ENCODE peak calls at places on chromosomes 12 and 14, in eight cellular contexts. L, U, Y, Q, C, F, A and B are unnamed samples.
A peak's percentile ranks its signal among the peaks of the same experiment; 100 is the strongest.

GRCh38 chr12:53498235-53498630 is 1.0 kb downstream of the MAP3K12 start:
- DNase-seq in L (no peak), U (no peak), Y (no peak), Q (no peak), C (no peak), F (no peak), A (no peak), B (no peak)

GRCh38 chr14:101251812-101252442 is 309.4 kb upstream of the DIO3 start:
- DNase-seq in L (peak; percentile 52), U (no peak), Y (no peak), Q (no peak), C (no peak), F (no peak), A (no peak), B (no peak)

GRCh38 chr14:56247495-56248087 is 129.4 kb downstream of the PELI2 start:
- DNase-seq in L (no peak), U (no peak), Y (no peak), Q (peak; percentile 4), C (no peak), F (peak; percentile 19), A (no peak), B (no peak)

GRCh38 chr14:32201816-32202467 is at the start of gene RNU6-7:
- DNase-seq in L (peak; percentile 81), U (no peak), Y (peak; percentile 27), Q (no peak), C (no peak), F (peak; percentile 78), A (peak; percentile 58), B (no peak)

GRCh38 chr12:9920451-9920850 is 11.7 kb downstream of the CLEC2A start:
- DNase-seq in L (no peak), U (no peak), Y (no peak), Q (no peak), C (no peak), F (no peak), A (no peak), B (peak; percentile 21)

GRCh38 chr12:88035907-88036289 is 6.7 kb upstream of the C12orf50 start:
- DNase-seq in L (no peak), U (no peak), Y (peak; percentile 40), Q (no peak), C (no peak), F (no peak), A (no peak), B (peak; percentile 51)

GRCh38 chr14:74804219-74804825 is 41.2 kb downstream of the YLPM1 start:
- DNase-seq in L (no peak), U (no peak), Y (peak; percentile 29), Q (peak; percentile 33), C (no peak), F (peak; percentile 50), A (peak; percentile 59), B (no peak)

GRCh38 chr12:119594399-119594730 is 791 bp downstream of the TMEM233 start:
- DNase-seq in L (no peak), U (no peak), Y (no peak), Q (no peak), C (no peak), F (no peak), A (no peak), B (peak; percentile 50)

GRCh38 chr12:115010324-115010995 is 326.5 kb upstream of the TBX3 start:
- DNase-seq in L (no peak), U (no peak), Y (no peak), Q (no peak), C (no peak), F (no peak), A (no peak), B (no peak)

GRCh38 chr12:6133642-6134041 is 9.2 kb upstream of the VWF start:
- DNase-seq in L (no peak), U (no peak), Y (no peak), Q (no peak), C (no peak), F (no peak), A (peak; percentile 14), B (no peak)

GRCh38 chr14:72708708-72709475 is 185.0 kb downstream of the DPF3 start:
- DNase-seq in L (no peak), U (no peak), Y (no peak), Q (peak; percentile 69), C (no peak), F (no peak), A (no peak), B (no peak)

GRCh38 chr12:96445743-96446655 is 43.4 kb upstream of the CFAP54 start:
- DNase-seq in L (no peak), U (peak; percentile 23), Y (no peak), Q (no peak), C (no peak), F (peak; percentile 24), A (peak; percentile 61), B (no peak)

GRCh38 chr14:65335548-65335947 is 77.0 kb upstream of the FUT8 start:
- DNase-seq in L (no peak), U (no peak), Y (no peak), Q (no peak), C (no peak), F (no peak), A (peak; percentile 65), B (peak; percentile 50)

GRCh38 chr12:124238886-124239285 is 56.0 kb upstream of the RFLNA start:
- DNase-seq in L (no peak), U (no peak), Y (no peak), Q (no peak), C (no peak), F (no peak), A (peak; percentile 77), B (no peak)

GRCh38 chr14:21026251-21026987 is 1.6 kb upstream of the NDRG2 start:
- DNase-seq in L (no peak), U (no peak), Y (no peak), Q (no peak), C (no peak), F (no peak), A (no peak), B (peak; percentile 21)

GRCh38 chr14:21025374-21026151 is 702 bp upstream of the NDRG2 start:
- DNase-seq in L (peak; percentile 83), U (no peak), Y (peak; percentile 57), Q (no peak), C (peak; percentile 94), F (no peak), A (peak; percentile 76), B (peak; percentile 44)

GRCh38 chr14:21023817-21024667 is 819 bp downstream of the NDRG2 start:
- DNase-seq in L (no peak), U (no peak), Y (peak; percentile 39), Q (no peak), C (no peak), F (no peak), A (no peak), B (no peak)

GRCh38 chr14:21023174-21023573 is 1.7 kb downstream of the NDRG2 start:
- DNase-seq in L (no peak), U (no peak), Y (no peak), Q (no peak), C (no peak), F (no peak), A (no peak), B (no peak)

DNA sequence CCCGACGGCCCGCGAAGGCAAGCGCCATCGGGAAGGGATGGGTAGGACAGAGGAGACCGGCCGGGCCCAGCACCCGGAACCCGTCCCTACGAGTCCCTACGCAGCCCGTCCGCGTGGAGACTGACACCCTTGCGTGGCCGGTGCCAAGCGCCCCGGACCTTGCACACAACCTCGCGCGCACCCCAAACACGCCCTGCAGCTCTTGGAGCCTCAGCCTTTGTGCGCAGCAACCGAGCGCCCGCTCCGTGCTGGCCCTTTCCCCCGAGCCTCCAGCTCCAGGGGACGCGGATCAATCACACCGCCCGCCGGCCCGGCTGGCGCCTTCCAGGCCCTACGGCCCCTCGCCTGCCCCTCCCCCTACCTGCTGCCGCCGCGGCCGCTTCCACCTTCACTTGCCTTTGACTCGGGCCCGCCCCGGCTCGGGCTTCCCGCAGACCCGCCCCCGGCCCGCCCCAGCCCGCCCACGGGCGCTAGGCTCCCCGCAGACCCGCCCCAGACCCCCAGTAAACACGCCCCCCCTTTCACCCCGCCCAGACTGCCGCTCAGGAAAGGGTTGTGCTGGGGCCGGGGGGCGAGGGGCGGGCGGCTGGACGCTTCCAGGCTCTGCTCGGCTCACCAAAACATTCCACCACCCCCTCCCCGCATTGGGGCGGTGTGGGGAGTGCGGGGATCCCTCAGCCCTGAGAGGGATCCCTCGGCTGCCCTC is at the start of gene NDRG2:
- DNase-seq in L (peak; percentile 94), U (peak; percentile 50), Y (peak; percentile 91), Q (no peak), C (peak; percentile 93), F (peak; percentile 14), A (peak; percentile 93), B (peak; percentile 85)
- TF ChIP-seq POLR2A in L (no peak), U (no peak), Y (peak; percentile 65), Q (no peak), C (peak; percentile 74), F (no peak), A (peak; percentile 49), B (peak; percentile 51)

GRCh38 chr12:32178341-32179010 is 71.8 kb downstream of the BICD1 start:
- DNase-seq in L (no peak), U (no peak), Y (no peak), Q (no peak), C (no peak), F (no peak), A (no peak), B (no peak)
- TF ChIP-seq POLR2A in L (no peak), U (no peak), Y (no peak), Q (no peak), C (no peak), F (no peak), A (no peak), B (no peak)

DNA sequence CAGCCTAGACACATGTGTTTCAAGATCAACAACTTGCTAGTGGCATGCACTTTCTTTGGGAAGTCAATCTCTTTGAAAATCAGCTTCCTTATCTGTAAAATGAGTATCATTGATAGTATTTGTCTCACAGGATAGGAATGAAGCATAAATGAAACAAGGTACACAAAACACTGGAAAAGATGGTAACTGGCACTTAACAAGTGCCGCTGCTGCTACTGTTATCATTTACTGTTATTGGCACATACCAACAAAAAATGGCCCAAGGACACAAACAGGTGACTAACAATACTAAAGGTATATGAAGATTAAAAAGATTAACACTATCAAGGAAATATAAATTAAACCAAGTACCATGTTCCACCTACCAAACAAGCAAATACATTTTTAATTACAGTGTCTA is 20.9 kb downstream of the HNRNPC start:
- DNase-seq in L (no peak), U (no peak), Y (no peak), Q (no peak), C (no peak), F (no peak), A (no peak), B (no peak)
- TF ChIP-seq POLR2A in L (no peak), U (no peak), Y (no peak), Q (no peak), C (no peak), F (no peak), A (no peak), B (no peak)

DNA sequence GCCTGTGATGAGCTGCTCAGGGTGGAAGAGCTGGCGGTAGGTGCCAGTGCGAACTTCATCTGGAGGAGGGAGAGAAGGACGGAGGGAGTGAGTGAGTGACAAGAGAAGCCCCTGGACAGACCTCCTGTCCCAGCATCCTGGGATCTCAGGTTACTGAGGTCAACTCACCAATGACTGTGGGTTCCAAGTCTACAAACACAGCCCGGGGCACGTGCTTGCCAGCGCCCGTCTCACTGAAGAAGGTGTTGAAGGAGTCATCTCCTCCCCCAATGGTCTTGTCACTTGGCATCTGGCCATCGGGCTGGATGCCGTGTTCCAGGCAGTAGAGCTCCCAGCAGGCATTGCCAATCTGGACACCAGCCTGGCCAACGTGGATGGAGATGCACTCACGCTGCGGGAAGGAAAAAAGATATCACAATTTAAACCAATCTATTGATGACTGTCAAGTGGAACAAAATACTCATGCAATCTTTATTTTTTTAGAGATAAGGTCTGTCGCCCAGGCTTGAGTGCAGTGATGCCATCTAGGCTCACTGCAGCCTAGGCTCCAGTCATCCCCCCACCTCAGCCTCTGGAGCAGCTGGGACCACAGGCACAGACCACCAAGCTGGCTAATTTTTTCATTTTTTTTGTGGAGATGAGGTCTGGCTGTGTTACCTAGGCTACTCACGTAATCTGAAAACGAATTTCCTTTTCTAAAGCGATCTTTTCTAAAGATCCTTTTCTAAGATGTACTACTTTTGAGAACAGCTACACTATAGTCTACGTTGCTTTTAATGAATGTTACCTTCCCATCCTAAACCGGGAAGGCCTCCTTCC is 1.7 kb downstream of the TUBA1B start:
- DNase-seq in L (no peak), U (no peak), Y (no peak), Q (no peak), C (no peak), F (no peak), A (no peak), B (no peak)
- TF ChIP-seq POLR2A in L (no peak), U (peak; percentile 39), Y (no peak), Q (no peak), C (no peak), F (no peak), A (no peak), B (no peak)